ENCODE peak calls at places on chromosome 16, in eight cellular contexts. N is HEK293T; P is cardiac muscle cell; Z is Caki2; B is GOT3; T is aorta; F is lung microvascular endothelial cell; W is stimulated activated CD4-positive, alpha-beta T cell treated with anti-CD3 and anti-CD28 coated beads, Interleukin-12 subunit alpha, Interleukin-12 subunit beta, amount 100 ng/mL, for 4 hours. K is an unnamed sample.

GRCh38 chr16:4653981-4654380 is 29.4 kb downstream of the MGRN1 start:
- DNase-seq in N (no peak), P (no peak), Z (peak), B (no peak), T (no peak), F (no peak), W (no peak), K (no peak)

GRCh38 chr16:3949287-3949686 is 68.8 kb upstream of the CREBBP start:
- DNase-seq in N (no peak), P (peak), Z (no peak), B (no peak), T (no peak), F (peak), W (no peak), K (peak)

GRCh38 chr16:78210305-78210704 is 110.9 kb downstream of the WWOX start:
- DNase-seq in N (no peak), P (no peak), Z (peak), B (no peak), T (no peak), F (no peak), W (no peak), K (no peak)

GRCh38 chr16:2335286-2335895 is 5.1 kb downstream of the ABCA3 start:
- DNase-seq in N (no peak), P (no peak), Z (no peak), B (no peak), T (no peak), F (no peak), W (no peak), K (no peak)

GRCh38 chr16:28063047-28063521 is 430 bp downstream of the GSG1L start:
- DNase-seq in N (peak), P (peak), Z (no peak), B (no peak), T (peak), F (peak), W (no peak), K (peak)

GRCh38 chr16:68629315-68629900 is 15.7 kb upstream of the CDH3 start:
- DNase-seq in N (no peak), P (no peak), Z (no peak), B (no peak), T (no peak), F (no peak), W (no peak), K (no peak)

GRCh38 chr16:71961066-71962039 is 38.8 kb downstream of the PKD1L3 start:
- DNase-seq in N (peak), P (peak), Z (peak), B (peak), T (peak), F (peak), W (peak), K (peak)

GRCh38 chr16:68083861-68084503 is 1.2 kb upstream of the NFATC3 start:
- DNase-seq in N (no peak), P (peak), Z (no peak), B (no peak), T (no peak), F (no peak), W (no peak), K (no peak)

GRCh38 chr16:66551362-66551761 is 1.0 kb upstream of the CKLF start:
- DNase-seq in N (peak), P (peak), Z (peak), B (no peak), T (no peak), F (peak), W (peak), K (peak)

GRCh38 chr16:12819126-12820117 is 15.7 kb upstream of the CPPED1 start:
- DNase-seq in N (peak), P (peak), Z (peak), B (peak), T (peak), F (peak), W (peak), K (peak)

GRCh38 chr16:967077-967541 is 3.7 kb downstream of the LMF1 start:
- DNase-seq in N (no peak), P (no peak), Z (no peak), B (no peak), T (no peak), F (no peak), W (no peak), K (peak)

GRCh38 chr16:12366313-12366712 is 389.8 kb downstream of the SNX29 start:
- DNase-seq in N (no peak), P (no peak), Z (no peak), B (no peak), T (no peak), F (no peak), W (no peak), K (no peak)

GRCh38 chr16:76539609-76540008 is 262.4 kb downstream of the CNTNAP4 start:
- DNase-seq in N (no peak), P (no peak), Z (no peak), B (no peak), T (no peak), F (no peak), W (no peak), K (no peak)

GRCh38 chr16:31114468-31114867 is 3.0 kb upstream of the KAT8 start:
- DNase-seq in N (no peak), P (no peak), Z (no peak), B (no peak), T (no peak), F (no peak), W (no peak), K (no peak)

GRCh38 chr16:66026211-66026610 is 340.3 kb upstream of the CDH5 start:
- DNase-seq in N (peak), P (peak), Z (no peak), B (no peak), T (no peak), F (no peak), W (no peak), K (no peak)

GRCh38 chr16:81630632-81631026 is 148.5 kb upstream of the PLCG2 start:
- DNase-seq in N (no peak), P (peak), Z (no peak), B (no peak), T (no peak), F (no peak), W (no peak), K (no peak)

GRCh38 chr16:69225136-69225535 is 38.2 kb downstream of the SNTB2 start:
- DNase-seq in N (no peak), P (no peak), Z (no peak), B (no peak), T (no peak), F (peak), W (no peak), K (peak)

GRCh38 chr16:4811773-4812172 is 9.3 kb upstream of the ROGDI start:
- DNase-seq in N (no peak), P (no peak), Z (no peak), B (no peak), T (no peak), F (no peak), W (no peak), K (no peak)

GRCh38 chr16:68644715-68645493 is at the start of gene CDH3:
- DNase-seq in N (peak), P (peak), Z (no peak), B (no peak), T (no peak), F (no peak), W (no peak), K (peak)

GRCh38 chr16:63612462-63613227 is 1509.2 kb downstream of the CDH11 start:
- DNase-seq in N (no peak), P (no peak), Z (peak), B (no peak), T (no peak), F (no peak), W (no peak), K (no peak)

GRCh38 chr16:80738521-80738920 is 65.9 kb downstream of the CDYL2 start:
- DNase-seq in N (no peak), P (no peak), Z (no peak), B (no peak), T (no peak), F (no peak), W (no peak), K (no peak)

GRCh38 chr16:56417138-56417537 is 8.2 kb downstream of the AMFR start:
- DNase-seq in N (no peak), P (no peak), Z (no peak), B (no peak), T (no peak), F (no peak), W (no peak), K (no peak)